ENCODE peak calls at places on chromosome 5, in four cellular contexts. One of them, this sample, is unnamed.

GRCh38 chr5:151880304-151880703 is 44.3 kb downstream of the GLRA1 start:
- DNase-seq in tibial nerve: no peak
- DNase-seq in gastrocnemius medialis: peak; percentile 50
- DNase-seq in fibroblast of lung: no peak
- DNase-seq in this sample: no peak

GRCh38 chr5:75734913-75735789 is 17.9 kb upstream of the POC5 start:
- DNase-seq in tibial nerve: no peak
- DNase-seq in fibroblast of lung: no peak
- DNase-seq in gastrocnemius medialis: no peak
- DNase-seq in this sample: no peak

GRCh38 chr5:883475-884181 is 9.0 kb downstream of the BRD9 start:
- DNase-seq in gastrocnemius medialis: peak; percentile 6
- DNase-seq in tibial nerve: no peak
- DNase-seq in fibroblast of lung: no peak
- DNase-seq in this sample: no peak

GRCh38 chr5:172421-172820 is 18.9 kb upstream of the LRRC14B start:
- DNase-seq in fibroblast of lung: no peak
- DNase-seq in tibial nerve: no peak
- DNase-seq in gastrocnemius medialis: no peak
- DNase-seq in this sample: no peak

GRCh38 chr5:171494452-171495121 is 75.1 kb downstream of the FGF18 start:
- DNase-seq in gastrocnemius medialis: peak; percentile 52
- DNase-seq in tibial nerve: peak; percentile 43
- DNase-seq in fibroblast of lung: peak; percentile 94
- DNase-seq in this sample: no peak

GRCh38 chr5:42656661-42657035 is 100.0 kb upstream of the CCDC152 start:
- DNase-seq in tibial nerve: no peak
- DNase-seq in fibroblast of lung: peak; percentile 53
- DNase-seq in gastrocnemius medialis: no peak
- DNase-seq in this sample: no peak

GRCh38 chr5:109030360-109031143 is 282.9 kb downstream of the FER start:
- DNase-seq in fibroblast of lung: no peak
- DNase-seq in tibial nerve: no peak
- DNase-seq in gastrocnemius medialis: no peak
- DNase-seq in this sample: no peak

GRCh38 chr5:14008819-14009311 is 64.4 kb upstream of the DNAH5 start:
- DNase-seq in tibial nerve: no peak
- DNase-seq in fibroblast of lung: peak; percentile 32
- DNase-seq in gastrocnemius medialis: no peak
- DNase-seq in this sample: no peak

GRCh38 chr5:157215143-157215825 is 34.6 kb downstream of the ITK start:
- DNase-seq in gastrocnemius medialis: no peak
- DNase-seq in fibroblast of lung: no peak
- DNase-seq in tibial nerve: no peak
- DNase-seq in this sample: no peak

GRCh38 chr5:81788271-81788670 is 37.4 kb upstream of the SSBP2 start:
- DNase-seq in gastrocnemius medialis: no peak
- DNase-seq in tibial nerve: no peak
- DNase-seq in fibroblast of lung: no peak
- DNase-seq in this sample: no peak

GRCh38 chr5:93336330-93337110 is 244.5 kb downstream of the NR2F1-AS1 start:
- DNase-seq in tibial nerve: no peak
- DNase-seq in gastrocnemius medialis: no peak
- DNase-seq in fibroblast of lung: peak; percentile 32
- DNase-seq in this sample: no peak

GRCh38 chr5:32095261-32095671 is 78.9 kb downstream of the GOLPH3 start:
- DNase-seq in fibroblast of lung: no peak
- DNase-seq in tibial nerve: no peak
- DNase-seq in gastrocnemius medialis: no peak
- DNase-seq in this sample: no peak

DNA sequence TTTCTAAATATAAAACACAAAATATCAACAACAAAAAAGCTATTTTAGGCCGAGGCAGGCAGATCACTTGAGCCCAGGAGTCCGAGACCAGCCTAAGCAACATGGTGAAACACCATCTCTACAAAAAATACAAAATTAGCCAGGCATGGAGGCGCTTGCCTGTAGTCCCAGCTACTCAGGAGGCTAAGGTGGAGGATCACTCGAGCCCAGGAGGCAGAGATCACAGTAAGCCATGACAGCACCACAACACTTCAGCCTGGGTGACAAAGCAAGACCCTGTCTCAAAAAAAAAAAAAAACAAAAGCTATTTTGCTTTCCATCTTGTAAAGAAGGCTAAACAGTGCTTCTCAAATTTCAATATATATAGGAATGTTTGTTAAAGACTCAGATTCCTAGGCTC is 11.3 kb downstream of the C5orf15 start:
- DNase-seq in tibial nerve: no peak
- DNase-seq in fibroblast of lung: no peak
- DNase-seq in gastrocnemius medialis: no peak
- DNase-seq in this sample: no peak
- H3K27ac ChIP-seq in tibial nerve: no peak overlapping the region
- H3K27ac ChIP-seq in fibroblast of lung: no peak overlapping the region
- H3K27ac ChIP-seq in gastrocnemius medialis: peak overlapping the region; percentile 11
- H3K27ac ChIP-seq in this sample: no peak overlapping the region

GRCh38 chr5:10563940-10564837 is at the start of gene ANKRD33B:
- DNase-seq in fibroblast of lung: peak; percentile 71
- DNase-seq in gastrocnemius medialis: no peak
- DNase-seq in tibial nerve: peak; percentile 35
- DNase-seq in this sample: peak; percentile 38

GRCh38 chr5:10565785-10566506 is 2.1 kb downstream of the ANKRD33B start:
- DNase-seq in gastrocnemius medialis: no peak
- DNase-seq in fibroblast of lung: peak; percentile 39
- DNase-seq in tibial nerve: no peak
- DNase-seq in this sample: no peak

GRCh38 chr5:10562202-10563131 is 1.4 kb upstream of the ANKRD33B start:
- DNase-seq in gastrocnemius medialis: no peak
- DNase-seq in fibroblast of lung: no peak
- DNase-seq in tibial nerve: no peak
- DNase-seq in this sample: no peak

GRCh38 chr5:10564838-10565784 is 1.2 kb downstream of the ANKRD33B start:
- DNase-seq in tibial nerve: no peak
- DNase-seq in fibroblast of lung: no peak
- DNase-seq in gastrocnemius medialis: no peak
- DNase-seq in this sample: no peak

GRCh38 chr5:10563132-10563939 is 534 bp upstream of the ANKRD33B start:
- DNase-seq in fibroblast of lung: peak; percentile 32
- DNase-seq in gastrocnemius medialis: peak; percentile 24
- DNase-seq in tibial nerve: peak; percentile 42
- DNase-seq in this sample: no peak
- H3K27ac ChIP-seq in fibroblast of lung: peak overlapping the region; percentile 66
- H3K27ac ChIP-seq in gastrocnemius medialis: peak overlapping the region; percentile 70
- H3K27ac ChIP-seq in tibial nerve: peak overlapping the region; percentile 93
- H3K27ac ChIP-seq in this sample: no peak overlapping the region

DNA sequence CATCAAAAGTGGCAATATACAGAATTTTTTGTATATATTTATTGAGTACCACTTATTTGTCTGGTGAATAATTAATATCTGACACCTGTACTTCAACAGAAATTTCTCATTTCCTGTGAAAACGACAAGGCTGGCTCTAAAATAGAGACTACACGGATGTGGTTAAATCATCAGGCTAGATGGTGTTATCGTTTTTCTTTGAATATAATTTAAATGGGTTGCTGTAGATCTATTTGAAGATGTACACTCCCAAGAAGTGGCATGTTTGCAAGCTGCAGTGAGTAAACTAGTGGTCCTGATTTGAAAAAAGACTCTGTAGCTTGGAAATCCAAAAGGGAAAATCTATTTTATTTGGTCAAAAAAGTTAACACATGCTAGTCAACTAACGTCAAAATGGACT is 13.9 kb downstream of the ST8SIA4 start:
- DNase-seq in tibial nerve: no peak
- DNase-seq in fibroblast of lung: no peak
- DNase-seq in gastrocnemius medialis: no peak
- DNase-seq in this sample: no peak
- H3K27ac ChIP-seq in tibial nerve: no peak overlapping the region
- H3K27ac ChIP-seq in fibroblast of lung: no peak overlapping the region
- H3K27ac ChIP-seq in gastrocnemius medialis: peak overlapping the region; percentile 41
- H3K27ac ChIP-seq in this sample: no peak overlapping the region

DNA sequence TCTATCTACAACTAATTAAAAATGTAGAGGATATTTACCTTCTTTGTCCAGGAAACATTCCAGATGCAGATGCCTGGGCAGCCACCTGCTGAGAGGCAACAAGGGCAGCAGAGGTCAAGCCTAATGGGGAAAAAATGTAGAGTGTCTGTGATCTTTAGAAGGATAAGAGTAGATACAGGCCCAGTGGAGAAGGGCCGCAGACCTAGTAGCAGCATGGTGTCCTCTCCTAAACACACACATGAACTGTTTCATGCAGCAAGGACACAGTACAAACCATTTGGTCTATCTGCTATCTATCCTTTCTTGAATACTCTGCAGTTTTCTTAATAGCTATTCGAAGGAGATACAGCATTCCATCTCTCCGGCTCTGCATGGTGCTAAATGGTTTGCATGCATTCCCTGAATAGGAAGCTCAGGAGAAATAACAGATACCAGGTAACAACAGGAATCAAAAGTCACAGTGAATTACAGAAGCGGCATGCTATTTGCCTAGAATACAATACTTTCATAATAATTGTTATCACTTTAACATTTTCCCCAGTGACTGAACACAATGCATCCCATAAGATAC is 107.3 kb downstream of the ZNF608 start:
- DNase-seq in gastrocnemius medialis: no peak
- DNase-seq in fibroblast of lung: no peak
- DNase-seq in tibial nerve: no peak
- DNase-seq in this sample: no peak
- H3K27ac ChIP-seq in gastrocnemius medialis: no peak overlapping the region
- H3K27ac ChIP-seq in fibroblast of lung: no peak overlapping the region
- H3K27ac ChIP-seq in tibial nerve: no peak overlapping the region
- H3K27ac ChIP-seq in this sample: no peak overlapping the region

GRCh38 chr5:55749387-55749786 is 11.5 kb downstream of the DDX4 start:
- DNase-seq in gastrocnemius medialis: no peak
- DNase-seq in fibroblast of lung: no peak
- DNase-seq in tibial nerve: no peak
- DNase-seq in this sample: no peak
- H3K27ac ChIP-seq in gastrocnemius medialis: no peak overlapping the region
- H3K27ac ChIP-seq in fibroblast of lung: no peak overlapping the region
- H3K27ac ChIP-seq in tibial nerve: no peak overlapping the region
- H3K27ac ChIP-seq in this sample: no peak overlapping the region

GRCh38 chr5:64318175-64318574 is 152.5 kb downstream of the RNF180 start:
- DNase-seq in fibroblast of lung: peak; percentile 19
- DNase-seq in gastrocnemius medialis: no peak
- DNase-seq in tibial nerve: no peak
- DNase-seq in this sample: no peak
- H3K27ac ChIP-seq in fibroblast of lung: no peak overlapping the region
- H3K27ac ChIP-seq in gastrocnemius medialis: no peak overlapping the region
- H3K27ac ChIP-seq in tibial nerve: no peak overlapping the region
- H3K27ac ChIP-seq in this sample: no peak overlapping the region

GRCh38 chr5:147844846-147845245 is 13.4 kb upstream of the SPINK1 start:
- DNase-seq in fibroblast of lung: no peak
- DNase-seq in tibial nerve: no peak
- DNase-seq in gastrocnemius medialis: no peak
- DNase-seq in this sample: no peak
- H3K27ac ChIP-seq in fibroblast of lung: no peak overlapping the region
- H3K27ac ChIP-seq in tibial nerve: no peak overlapping the region
- H3K27ac ChIP-seq in gastrocnemius medialis: no peak overlapping the region
- H3K27ac ChIP-seq in this sample: no peak overlapping the region

DNA sequence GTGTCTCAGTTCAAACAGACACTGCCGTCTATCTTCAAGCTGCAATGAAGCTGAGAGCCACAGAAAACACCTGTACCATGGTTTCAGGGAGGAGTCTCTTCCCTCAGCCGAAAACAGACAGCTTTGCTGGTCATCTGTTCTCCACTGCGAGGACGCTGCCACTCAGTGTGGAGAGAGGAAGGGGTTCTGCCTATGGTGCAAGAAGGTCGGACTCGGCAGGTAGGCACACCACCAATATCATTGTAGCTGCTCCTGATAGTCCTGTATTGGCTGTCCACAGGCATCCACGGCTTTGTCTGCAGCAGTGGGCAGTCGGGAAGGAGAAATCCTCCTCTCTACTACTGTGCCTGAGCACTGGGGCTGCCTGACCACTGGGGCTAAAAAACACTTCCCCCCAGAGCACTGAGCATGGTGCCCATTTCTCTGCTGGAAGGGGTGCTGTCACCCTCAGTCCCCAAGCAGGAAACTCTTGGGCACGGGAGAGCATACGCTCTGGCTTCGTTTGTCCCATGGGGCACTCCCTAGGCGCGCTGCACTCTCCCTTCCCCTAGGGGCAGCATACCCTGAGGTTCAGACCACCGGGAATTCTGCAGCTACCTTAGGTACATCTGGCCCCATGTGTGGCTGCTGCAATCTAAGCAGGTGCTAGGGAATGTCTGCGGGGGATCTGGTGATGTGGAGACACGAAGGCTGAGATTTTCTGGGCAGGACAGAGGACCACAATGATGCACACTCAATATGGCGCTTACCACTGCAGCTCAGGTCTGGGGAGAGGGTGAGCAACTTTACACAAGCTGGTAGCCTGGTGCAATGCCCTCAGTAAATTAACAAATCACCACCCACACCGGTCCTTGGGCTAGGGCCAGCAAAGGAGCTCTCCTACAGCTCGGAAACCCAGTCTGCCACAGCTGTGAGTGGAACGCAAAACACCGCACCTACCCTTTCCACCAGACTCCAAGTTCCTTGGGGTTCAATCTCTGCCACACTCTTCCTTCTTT is 880.9 kb upstream of the SEMA6A start:
- DNase-seq in tibial nerve: no peak
- DNase-seq in gastrocnemius medialis: no peak
- DNase-seq in fibroblast of lung: no peak
- DNase-seq in this sample: no peak
- H3K27ac ChIP-seq in tibial nerve: no peak overlapping the region
- H3K27ac ChIP-seq in gastrocnemius medialis: no peak overlapping the region
- H3K27ac ChIP-seq in fibroblast of lung: no peak overlapping the region
- H3K27ac ChIP-seq in this sample: no peak overlapping the region

DNA sequence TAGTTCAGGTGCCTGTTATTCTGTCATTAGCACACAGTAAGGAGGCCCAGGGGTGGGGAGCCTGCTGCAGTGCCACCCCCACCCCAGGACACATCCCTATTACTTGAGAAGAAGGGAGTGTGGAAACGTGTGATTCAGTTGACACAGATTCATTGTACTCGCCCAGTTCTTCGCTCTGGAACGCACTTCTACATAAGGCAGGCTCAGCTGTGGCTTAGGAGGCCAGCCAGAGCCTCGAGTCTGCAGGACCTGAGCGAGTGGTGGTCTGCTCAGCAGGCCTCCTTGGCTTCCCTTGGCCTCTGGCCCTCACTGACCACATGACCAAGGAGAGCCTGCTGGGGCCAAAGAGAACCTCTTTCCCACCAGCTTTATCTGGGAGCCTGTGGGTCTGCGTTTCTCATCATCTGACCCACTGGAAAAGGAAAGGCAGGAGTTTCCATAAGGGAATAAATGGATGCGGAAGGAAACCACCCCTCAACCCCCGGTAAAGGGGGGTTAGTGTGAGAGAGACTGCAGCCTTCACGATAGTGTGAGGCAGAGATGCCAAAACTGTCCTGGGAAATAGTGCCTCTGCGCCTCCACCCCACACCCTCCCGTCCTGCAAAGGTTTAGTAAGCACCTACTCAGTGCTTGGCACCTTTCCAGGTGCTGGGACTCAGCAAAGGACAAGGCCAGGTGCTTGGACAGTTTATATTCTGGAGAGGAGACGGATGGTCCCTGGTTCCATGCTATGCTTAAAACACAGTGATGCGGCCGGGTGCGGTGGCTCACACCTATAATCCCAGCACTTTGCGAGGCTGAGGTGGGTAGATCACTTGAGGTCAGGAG is 73.7 kb downstream of the PPARGC1B start:
- DNase-seq in fibroblast of lung: no peak
- DNase-seq in tibial nerve: no peak
- DNase-seq in gastrocnemius medialis: no peak
- DNase-seq in this sample: no peak
- H3K27ac ChIP-seq in fibroblast of lung: no peak overlapping the region
- H3K27ac ChIP-seq in tibial nerve: no peak overlapping the region
- H3K27ac ChIP-seq in gastrocnemius medialis: peak overlapping the region; percentile 98
- H3K27ac ChIP-seq in this sample: peak overlapping the region; percentile 36